ENCODE peak calls at places on chromosomes 6 and 20, in eight cellular contexts. L is GM12865, C is upper lobe of right lung, D is fibroblast of the conjunctiva, Y is amniotic stem cell, Z is adrenal gland, E is neural progenitor cell, I is cardiac fibroblast. S is an unnamed sample.

GRCh38 chr6:52953911-52954839 is 40.9 kb downstream of the GSTA4 start:
- DNase-seq in L (peak; percentile 8), C (no peak), D (no peak), Y (no peak), Z (no peak), E (no peak), I (no peak), S (peak; percentile 19)

GRCh38 chr6:52994789-52995078 is 350 bp downstream of the GSTA4 start:
- DNase-seq in L (peak; percentile 16), C (peak; percentile 77), D (no peak), Y (no peak), Z (peak; percentile 53), E (no peak), I (peak; percentile 24), S (no peak)

GRCh38 chr20:60242836-60243520 is 284.8 kb downstream of the CDH26 start:
- DNase-seq in L (no peak), C (no peak), D (no peak), Y (no peak), Z (no peak), E (no peak), I (no peak), S (no peak)

GRCh38 chr20:47368301-47368700 is 11.8 kb upstream of the ZMYND8 start:
- DNase-seq in L (no peak), C (no peak), D (no peak), Y (no peak), Z (no peak), E (peak; percentile 65), I (no peak), S (no peak)

GRCh38 chr6:161152904-161153662 is 120.8 kb downstream of the AGPAT4 start:
- DNase-seq in L (no peak), C (no peak), D (no peak), Y (no peak), Z (no peak), E (no peak), I (peak; percentile 15), S (no peak)

GRCh38 chr20:3693376-3693775 is 11.6 kb upstream of the ADAM33 start:
- DNase-seq in L (no peak), C (no peak), D (no peak), Y (no peak), Z (no peak), E (no peak), I (no peak), S (no peak)

GRCh38 chr20:46549188-46549967 is 1.1 kb downstream of the OCSTAMP start:
- DNase-seq in L (no peak), C (no peak), D (no peak), Y (no peak), Z (no peak), E (no peak), I (no peak), S (no peak)

GRCh38 chr20:35277531-35278395 is at the start of gene MMP24OS:
- DNase-seq in L (peak; percentile 96), C (peak; percentile 96), D (peak; percentile 48), Y (peak; percentile 70), Z (peak; percentile 93), E (peak; percentile 97), I (peak; percentile 92), S (peak; percentile 56)

GRCh38 chr20:20317195-20318113 is 50.5 kb upstream of the INSM1 start:
- DNase-seq in L (peak; percentile 57), C (no peak), D (no peak), Y (no peak), Z (no peak), E (no peak), I (no peak), S (no peak)

GRCh38 chr6:116483616-116484015 is 22.4 kb downstream of the CALHM6 start:
- DNase-seq in L (no peak), C (no peak), D (no peak), Y (no peak), Z (no peak), E (no peak), I (no peak), S (no peak)

GRCh38 chr6:100846276-100846675 is 34.9 kb downstream of the ASCC3 start:
- DNase-seq in L (no peak), C (no peak), D (no peak), Y (no peak), Z (no peak), E (no peak), I (no peak), S (no peak)

S was measured in skeletal muscle cell.